ENCODE peak calls at places on chromosomes 5 and 9, in seven cellular contexts. One of them, this sample, is unnamed.

GRCh38 chr9:105632807-105633206 is 29.4 kb upstream of the TAL2 start:
- DNase-seq in IMR-90: no peak
- DNase-seq in mesenchymal stem cell: peak
- DNase-seq in mesendoderm: no peak
- DNase-seq in H9: no peak
- DNase-seq in neuronal stem cell: no peak
- DNase-seq in H1: no peak
- DNase-seq in this sample: no peak

GRCh38 chr5:137633896-137634295 is 102.0 kb downstream of the KLHL3 start:
- DNase-seq in neuronal stem cell: no peak
- DNase-seq in mesendoderm: no peak
- DNase-seq in IMR-90: no peak
- DNase-seq in H1: no peak
- DNase-seq in H9: no peak
- DNase-seq in mesenchymal stem cell: no peak
- DNase-seq in this sample: no peak

GRCh38 chr5:141681695-141682641 is at the start of gene ARAP3:
- DNase-seq in H1: no peak
- DNase-seq in mesenchymal stem cell: peak
- DNase-seq in H9: peak
- DNase-seq in IMR-90: peak
- DNase-seq in neuronal stem cell: peak
- DNase-seq in mesendoderm: peak
- DNase-seq in this sample: peak

GRCh38 chr5:127942246-127943060 is 141.1 kb upstream of the SLC12A2 start:
- DNase-seq in H9: no peak
- DNase-seq in IMR-90: peak
- DNase-seq in mesendoderm: no peak
- DNase-seq in H1: no peak
- DNase-seq in neuronal stem cell: no peak
- DNase-seq in mesenchymal stem cell: peak
- DNase-seq in this sample: no peak

GRCh38 chr9:127528407-127529251 is 77.3 kb downstream of the LRSAM1 start:
- DNase-seq in mesenchymal stem cell: no peak
- DNase-seq in IMR-90: no peak
- DNase-seq in H9: no peak
- DNase-seq in mesendoderm: peak
- DNase-seq in neuronal stem cell: no peak
- DNase-seq in H1: no peak
- DNase-seq in this sample: no peak

GRCh38 chr5:137994556-137994955 is 38.3 kb downstream of the FAM13B start:
- DNase-seq in H9: no peak
- DNase-seq in neuronal stem cell: no peak
- DNase-seq in mesendoderm: no peak
- DNase-seq in mesenchymal stem cell: no peak
- DNase-seq in H1: no peak
- DNase-seq in IMR-90: no peak
- DNase-seq in this sample: no peak

GRCh38 chr5:43232943-43233833 is 41.2 kb downstream of the NIM1K start:
- DNase-seq in mesendoderm: no peak
- DNase-seq in IMR-90: no peak
- DNase-seq in H1: no peak
- DNase-seq in neuronal stem cell: no peak
- DNase-seq in H9: no peak
- DNase-seq in mesenchymal stem cell: no peak
- DNase-seq in this sample: no peak

GRCh38 chr9:38706493-38706892 is 13.4 kb downstream of the FAM240B start:
- DNase-seq in neuronal stem cell: no peak
- DNase-seq in H9: no peak
- DNase-seq in mesenchymal stem cell: no peak
- DNase-seq in IMR-90: no peak
- DNase-seq in mesendoderm: no peak
- DNase-seq in H1: no peak
- DNase-seq in this sample: no peak

GRCh38 chr9:116137010-116137409 is 16.6 kb upstream of the PAPPA start:
- DNase-seq in mesenchymal stem cell: no peak
- DNase-seq in H1: no peak
- DNase-seq in IMR-90: no peak
- DNase-seq in neuronal stem cell: no peak
- DNase-seq in mesendoderm: no peak
- DNase-seq in H9: no peak
- DNase-seq in this sample: peak
- H2BK5ac ChIP-seq in mesenchymal stem cell: no peak
- H2BK5ac ChIP-seq in H1: no peak
- H2BK5ac ChIP-seq in IMR-90: no peak
- H2BK5ac ChIP-seq in neuronal stem cell: no peak
- H2BK5ac ChIP-seq in mesendoderm: no peak
- H2BK5ac ChIP-seq in H9: no peak
- H2BK5ac ChIP-seq in this sample: no peak

DNA sequence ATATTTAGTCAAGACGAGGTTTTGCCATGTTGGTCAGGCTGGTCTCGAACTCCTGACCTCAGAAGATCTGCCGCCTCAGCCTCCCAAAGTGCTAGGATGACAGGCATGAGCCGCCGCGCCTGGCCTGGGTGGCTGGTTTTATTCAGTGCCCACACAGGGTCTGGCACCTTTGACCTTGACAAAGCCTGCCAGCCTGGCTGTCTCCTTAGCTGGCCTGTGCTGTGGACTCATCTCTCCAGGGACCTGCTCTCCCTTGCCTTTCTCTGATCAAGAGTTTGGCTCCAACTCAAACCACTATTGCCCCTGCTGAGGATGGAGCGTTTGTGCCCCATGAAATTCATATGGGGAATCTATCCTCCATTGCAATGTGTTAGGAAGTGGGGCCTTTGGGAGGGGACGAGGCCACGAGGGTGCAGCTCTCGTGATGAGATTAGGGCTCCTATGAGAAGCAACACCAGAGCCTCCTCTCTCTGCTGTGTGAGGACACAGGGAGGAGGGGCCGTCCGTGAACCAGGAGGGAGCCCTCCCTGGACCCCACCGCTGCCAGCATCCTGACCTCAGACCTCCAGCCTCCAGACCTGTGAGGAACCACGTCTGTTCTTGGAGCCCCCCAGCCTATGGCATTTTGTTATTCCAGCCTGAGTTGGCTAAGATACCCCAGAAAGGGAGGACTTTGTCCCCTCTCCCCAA is 45.0 kb downstream of the MRPL36 start:
- DNase-seq in H1: no peak
- DNase-seq in mesenchymal stem cell: no peak
- DNase-seq in H9: peak
- DNase-seq in neuronal stem cell: no peak
- DNase-seq in IMR-90: no peak
- DNase-seq in mesendoderm: no peak
- DNase-seq in this sample: no peak
- H2BK5ac ChIP-seq in H1: no peak
- H2BK5ac ChIP-seq in mesenchymal stem cell: no peak
- H2BK5ac ChIP-seq in H9: no peak
- H2BK5ac ChIP-seq in neuronal stem cell: no peak
- H2BK5ac ChIP-seq in IMR-90: no peak
- H2BK5ac ChIP-seq in mesendoderm: no peak
- H2BK5ac ChIP-seq in this sample: no peak

DNA sequence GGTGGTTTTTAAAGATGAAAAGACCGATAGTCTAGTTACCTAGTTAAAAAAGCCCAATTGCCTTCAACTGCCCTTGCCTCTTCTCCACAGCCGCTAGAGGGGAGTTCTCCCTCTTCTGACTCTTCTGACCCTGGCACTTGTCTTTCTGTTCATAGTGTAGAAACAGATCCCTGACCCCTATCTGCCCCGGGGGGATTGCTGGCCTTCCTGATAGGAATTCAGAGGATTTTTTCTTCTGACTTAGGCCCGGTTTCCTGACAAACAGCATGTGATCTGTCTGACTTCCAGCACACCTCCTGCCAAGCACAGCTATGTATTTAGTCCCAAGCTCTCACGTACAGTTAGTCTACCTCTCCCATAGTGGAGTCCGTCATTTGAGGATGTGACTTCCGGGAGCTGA is 5.0 kb upstream of the TMEM268 start:
- DNase-seq in neuronal stem cell: no peak
- DNase-seq in mesendoderm: peak
- DNase-seq in mesenchymal stem cell: no peak
- DNase-seq in IMR-90: no peak
- DNase-seq in H1: no peak
- DNase-seq in H9: no peak
- DNase-seq in this sample: peak
- H2BK5ac ChIP-seq in neuronal stem cell: no peak
- H2BK5ac ChIP-seq in mesendoderm: no peak
- H2BK5ac ChIP-seq in mesenchymal stem cell: no peak
- H2BK5ac ChIP-seq in IMR-90: no peak
- H2BK5ac ChIP-seq in H1: no peak
- H2BK5ac ChIP-seq in H9: no peak
- H2BK5ac ChIP-seq in this sample: no peak

DNA sequence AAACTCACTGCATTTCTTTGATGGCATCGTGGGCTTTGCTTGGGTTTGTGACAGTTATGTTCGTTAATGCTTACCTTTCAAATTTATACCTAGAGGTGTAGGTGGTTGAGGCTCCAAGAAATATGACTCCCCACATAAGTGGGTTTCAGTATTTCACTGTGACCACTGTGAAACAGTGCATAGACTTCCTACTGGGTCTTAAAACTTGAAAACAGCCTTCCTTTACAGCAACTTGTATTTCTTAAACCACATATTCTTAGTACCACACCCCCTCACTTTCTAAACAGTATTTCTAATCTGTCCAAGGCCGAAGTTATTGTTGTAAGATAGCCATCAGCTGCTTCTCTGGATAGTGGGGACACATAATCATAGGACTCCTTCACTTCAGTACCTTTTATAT is 48.3 kb downstream of the TMEFF1 start:
- DNase-seq in IMR-90: no peak
- DNase-seq in mesenchymal stem cell: no peak
- DNase-seq in neuronal stem cell: no peak
- DNase-seq in mesendoderm: no peak
- DNase-seq in H9: no peak
- DNase-seq in H1: no peak
- DNase-seq in this sample: no peak
- H2BK5ac ChIP-seq in IMR-90: no peak
- H2BK5ac ChIP-seq in mesenchymal stem cell: no peak
- H2BK5ac ChIP-seq in neuronal stem cell: no peak
- H2BK5ac ChIP-seq in mesendoderm: no peak
- H2BK5ac ChIP-seq in H9: no peak
- H2BK5ac ChIP-seq in H1: no peak
- H2BK5ac ChIP-seq in this sample: no peak

GRCh38 chr5:87605663-87606062 is 192.9 kb upstream of the CCNH start:
- DNase-seq in mesendoderm: no peak
- DNase-seq in IMR-90: no peak
- DNase-seq in H9: no peak
- DNase-seq in neuronal stem cell: no peak
- DNase-seq in H1: no peak
- DNase-seq in mesenchymal stem cell: no peak
- DNase-seq in this sample: no peak
- H2BK5ac ChIP-seq in mesendoderm: no peak
- H2BK5ac ChIP-seq in IMR-90: no peak
- H2BK5ac ChIP-seq in H9: no peak
- H2BK5ac ChIP-seq in neuronal stem cell: no peak
- H2BK5ac ChIP-seq in H1: no peak
- H2BK5ac ChIP-seq in mesenchymal stem cell: no peak
- H2BK5ac ChIP-seq in this sample: no peak

GRCh38 chr9:35730486-35730854 is 1.5 kb downstream of the TLN1 start:
- DNase-seq in H9: no peak
- DNase-seq in IMR-90: no peak
- DNase-seq in neuronal stem cell: no peak
- DNase-seq in mesenchymal stem cell: no peak
- DNase-seq in H1: no peak
- DNase-seq in mesendoderm: no peak
- DNase-seq in this sample: no peak
- H2BK5ac ChIP-seq in H9: no peak
- H2BK5ac ChIP-seq in IMR-90: peak
- H2BK5ac ChIP-seq in neuronal stem cell: no peak
- H2BK5ac ChIP-seq in mesenchymal stem cell: no peak
- H2BK5ac ChIP-seq in H1: no peak
- H2BK5ac ChIP-seq in mesendoderm: no peak
- H2BK5ac ChIP-seq in this sample: no peak

DNA sequence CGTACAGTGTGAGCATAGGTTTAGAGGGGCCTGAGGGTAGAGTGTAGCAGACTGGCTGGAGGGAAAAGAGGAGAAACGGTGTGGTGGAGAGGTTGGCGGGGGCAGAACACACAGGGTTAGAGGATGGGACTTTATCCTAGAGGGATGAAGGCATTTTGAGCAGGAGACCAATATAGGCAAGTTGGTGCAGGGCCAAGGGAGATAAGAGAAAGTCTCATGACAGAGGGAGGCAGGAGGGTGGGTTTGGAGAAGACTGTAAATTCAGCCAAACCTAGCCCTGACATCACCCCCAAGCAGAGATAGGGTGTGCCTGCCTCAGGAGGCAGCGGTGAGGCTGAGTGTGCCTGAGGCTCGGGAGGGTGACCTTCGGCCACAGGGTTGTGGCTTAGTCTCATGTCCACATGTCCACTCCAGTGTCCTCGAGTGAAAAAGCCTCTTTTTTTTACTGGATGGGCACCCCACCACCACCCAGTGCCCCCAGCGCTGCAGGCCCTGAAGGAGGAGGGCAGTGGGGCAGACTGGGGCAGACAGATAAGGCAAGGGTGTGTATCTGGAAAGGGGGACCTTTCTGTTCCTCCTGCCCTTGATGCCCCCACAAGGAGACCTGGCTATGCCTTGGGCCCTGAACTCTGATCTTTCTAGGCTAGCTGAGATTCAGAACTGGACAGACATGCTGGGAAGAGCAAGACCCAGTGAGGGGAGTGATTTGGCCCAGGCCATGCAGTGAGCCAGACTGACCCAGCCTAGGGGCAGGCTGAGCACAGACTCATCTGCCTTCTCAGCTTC is 108.7 kb downstream of the RGS3 start:
- DNase-seq in IMR-90: no peak
- DNase-seq in mesendoderm: no peak
- DNase-seq in neuronal stem cell: no peak
- DNase-seq in H1: no peak
- DNase-seq in mesenchymal stem cell: no peak
- DNase-seq in H9: no peak
- DNase-seq in this sample: no peak
- H2BK5ac ChIP-seq in IMR-90: no peak
- H2BK5ac ChIP-seq in mesendoderm: no peak
- H2BK5ac ChIP-seq in neuronal stem cell: no peak
- H2BK5ac ChIP-seq in H1: no peak
- H2BK5ac ChIP-seq in mesenchymal stem cell: no peak
- H2BK5ac ChIP-seq in H9: no peak
- H2BK5ac ChIP-seq in this sample: no peak

GRCh38 chr9:17433526-17433925 is 145.3 kb upstream of the SH3GL2 start:
- DNase-seq in H1: no peak
- DNase-seq in H9: no peak
- DNase-seq in mesendoderm: no peak
- DNase-seq in IMR-90: no peak
- DNase-seq in mesenchymal stem cell: no peak
- DNase-seq in neuronal stem cell: no peak
- DNase-seq in this sample: peak

GRCh38 chr9:17437813-17438212 is 141.1 kb upstream of the SH3GL2 start:
- DNase-seq in H1: no peak
- DNase-seq in mesendoderm: no peak
- DNase-seq in H9: no peak
- DNase-seq in IMR-90: no peak
- DNase-seq in neuronal stem cell: no peak
- DNase-seq in mesenchymal stem cell: no peak
- DNase-seq in this sample: no peak

GRCh38 chr9:17436854-17437253 is 142.0 kb upstream of the SH3GL2 start:
- DNase-seq in mesenchymal stem cell: no peak
- DNase-seq in neuronal stem cell: no peak
- DNase-seq in IMR-90: no peak
- DNase-seq in mesendoderm: no peak
- DNase-seq in H9: no peak
- DNase-seq in H1: no peak
- DNase-seq in this sample: no peak
- H2BK5ac ChIP-seq in mesenchymal stem cell: no peak
- H2BK5ac ChIP-seq in neuronal stem cell: no peak
- H2BK5ac ChIP-seq in IMR-90: no peak
- H2BK5ac ChIP-seq in mesendoderm: no peak
- H2BK5ac ChIP-seq in H9: no peak
- H2BK5ac ChIP-seq in H1: no peak
- H2BK5ac ChIP-seq in this sample: no peak

This sample was measured in trophoblast cell.